ENCODE peak calls at places on chromosomes 11 and 22, in eight cellular contexts. P is AG20443; M is activated CD4-positive, alpha-beta T cell treated with anti-CD3 and anti-CD28 coated beads for 24 hours; F is B cell; S is iPS-NIHi11; C is epithelial cell of esophagus; G is putamen; L is choroid plexus epithelial cell. Z is an unnamed sample.

GRCh38 chr11:116851631-116852030 is 14.2 kb upstream of the APOA1 start:
- DNase-seq in P (no peak), M (no peak), F (peak), S (no peak), C (no peak), G (no peak), L (no peak), Z (no peak)

GRCh38 chr22:50192825-50193204 is 7.1 kb downstream of the TRABD start:
- DNase-seq in P (no peak), M (no peak), F (peak), S (no peak), C (no peak), G (no peak), L (no peak), Z (no peak)

GRCh38 chr22:30079952-30080533 is at the start of gene HORMAD2:
- DNase-seq in P (peak), M (no peak), F (peak), S (peak), C (no peak), G (peak), L (peak), Z (peak)

GRCh38 chr11:615453-616319 is at the start of gene IRF7:
- DNase-seq in P (peak), M (peak), F (peak), S (peak), C (peak), G (peak), L (peak), Z (peak)

GRCh38 chr11:77071671-77072605 is 5.2 kb downstream of the CAPN5 start:
- DNase-seq in P (no peak), M (no peak), F (no peak), S (no peak), C (no peak), G (no peak), L (peak), Z (no peak)

GRCh38 chr11:33635161-33635560 is 65.5 kb downstream of the C11orf91 start:
- DNase-seq in P (peak), M (no peak), F (no peak), S (no peak), C (peak), G (no peak), L (peak), Z (peak)

GRCh38 chr11:79431535-79431934 is 9.3 kb downstream of the TENM4 start:
- DNase-seq in P (no peak), M (no peak), F (no peak), S (no peak), C (peak), G (peak), L (no peak), Z (no peak)

GRCh38 chr11:124313849-124314248 is at the start of gene OR8D1:
- DNase-seq in P (no peak), M (no peak), F (no peak), S (no peak), C (no peak), G (no peak), L (no peak), Z (no peak)

GRCh38 chr22:38230108-38230825 is 28.5 kb downstream of the MAFF start:
- DNase-seq in P (peak), M (peak), F (peak), S (peak), C (peak), G (peak), L (peak), Z (peak)

GRCh38 chr11:116543099-116543498 is 229.7 kb downstream of the BUD13 start:
- DNase-seq in P (no peak), M (no peak), F (no peak), S (no peak), C (no peak), G (no peak), L (no peak), Z (no peak)

GRCh38 chr11:74877132-74877531 is 71.8 kb downstream of the XRRA1 start:
- DNase-seq in P (no peak), M (peak), F (peak), S (no peak), C (no peak), G (no peak), L (peak), Z (no peak)

GRCh38 chr11:27934830-27935145 is 173.2 kb downstream of the KIF18A start:
- DNase-seq in P (peak), M (no peak), F (no peak), S (peak), C (peak), G (no peak), L (peak), Z (peak)

GRCh38 chr11:46134540-46134939 is 13.3 kb upstream of the PHF21A start:
- DNase-seq in P (no peak), M (no peak), F (no peak), S (peak), C (no peak), G (no peak), L (no peak), Z (no peak)

GRCh38 chr11:44079376-44079775 is 13.3 kb downstream of the ACCS start:
- DNase-seq in P (no peak), M (no peak), F (no peak), S (no peak), C (no peak), G (no peak), L (no peak), Z (no peak)